ENCODE peak calls at places on chromosome 22, in seven cellular contexts. F is CD8-positive, alpha-beta T cell; M is SW 1271; X is central memory CD4-positive, alpha-beta T cell; W is M059J; G is posterior vena cava; S is stimulated activated CD8-positive, alpha-beta memory T cell treated with anti-CD3 and anti-CD28 coated beads, Interleukin-4, amount 100 ng/mL, for 1 hour. A is an unnamed sample.

GRCh38 chr22:17981497-17981896 is 42.9 kb downstream of the MICAL3 start:
- DNase-seq in M (no peak), F (no peak), X (no peak), S (no peak), G (no peak), W (no peak), A (no peak)

GRCh38 chr22:23132376-23133091 is 9.3 kb downstream of the RSPH14 start:
- DNase-seq in G (no peak), M (no peak), S (no peak), W (no peak), X (no peak), F (no peak), A (no peak)

GRCh38 chr22:36467042-36467810 is 14.2 kb downstream of the TXN2 start:
- DNase-seq in S (no peak), F (no peak), G (no peak), X (no peak), W (peak; percentile 95), M (no peak), A (no peak)

GRCh38 chr22:48844096-48844675 is 983.5 kb downstream of the BRD1 start:
- DNase-seq in F (no peak), X (no peak), S (no peak), M (no peak), W (no peak), G (peak; percentile 76), A (no peak)

GRCh38 chr22:50620861-50621490 is 7.0 kb downstream of the ARSA start:
- DNase-seq in W (no peak), X (peak; percentile 81), M (no peak), F (peak; percentile 55), G (no peak), S (peak; percentile 19), A (no peak)

GRCh38 chr22:31286360-31287255 is 5.7 kb downstream of the PIK3IP1 start:
- DNase-seq in S (no peak), F (peak; percentile 45), G (no peak), W (no peak), M (no peak), X (peak; percentile 86), A (no peak)

GRCh38 chr22:27970596-27971220 is 51.7 kb upstream of the PITPNB start:
- DNase-seq in M (no peak), G (no peak), X (no peak), F (no peak), W (no peak), S (no peak), A (no peak)

GRCh38 chr22:38798496-38798895 is 4.6 kb upstream of the DNAL4 start:
- DNase-seq in M (no peak), F (no peak), G (no peak), S (no peak), X (no peak), W (no peak), A (no peak)

GRCh38 chr22:46147061-46147460 is 3.3 kb upstream of the PPARA start:
- DNase-seq in M (no peak), S (no peak), F (no peak), G (peak; percentile 58), W (no peak), X (no peak), A (no peak)

GRCh38 chr22:40592352-40593113 is 44.0 kb downstream of the MRTFA start:
- DNase-seq in X (no peak), G (no peak), M (no peak), W (no peak), F (no peak), S (no peak), A (no peak)

GRCh38 chr22:50016308-50016987 is 3.9 kb upstream of the IL17REL start:
- DNase-seq in M (no peak), W (no peak), F (no peak), S (no peak), G (peak; percentile 67), X (no peak), A (no peak)

GRCh38 chr22:42769574-42770447 is 49.1 kb upstream of the A4GALT start:
- DNase-seq in W (peak; percentile 82), S (no peak), F (no peak), X (no peak), G (peak; percentile 86), M (no peak), A (no peak)

GRCh38 chr22:40638261-40638660 is 1.7 kb upstream of the MRTFA start:
- DNase-seq in F (no peak), M (no peak), G (no peak), W (no peak), X (no peak), S (no peak), A (no peak)

GRCh38 chr22:35749808-35750207 is 32.1 kb downstream of the APOL5 start:
- DNase-seq in M (no peak), S (no peak), F (no peak), G (no peak), X (no peak), W (no peak), A (no peak)

GRCh38 chr22:20980938-20981722 is 967 bp upstream of the LZTR1 start:
- DNase-seq in S (no peak), G (no peak), M (no peak), W (no peak), F (no peak), X (no peak), A (no peak)

GRCh38 chr22:20748820-20749428 is 25.0 kb upstream of the SERPIND1 start:
- DNase-seq in F (no peak), G (no peak), S (no peak), M (no peak), X (no peak), W (no peak), A (no peak)

GRCh38 chr22:32281092-32281491 is 25.9 kb upstream of the SLC5A4 start:
- DNase-seq in M (no peak), S (no peak), X (no peak), F (no peak), G (no peak), W (peak; percentile 57), A (no peak)

GRCh38 chr22:42437488-42438292 is 5.5 kb upstream of the NFAM1 start:
- DNase-seq in W (peak; percentile 70), M (peak; percentile 24), X (peak; percentile 78), F (peak; percentile 79), S (peak; percentile 75), G (peak; percentile 93), A (peak; percentile 39)

GRCh38 chr22:42902875-42903510 is 45.9 kb upstream of the ARFGAP3 start:
- DNase-seq in M (no peak), S (no peak), X (no peak), F (no peak), W (no peak), G (no peak), A (no peak)

GRCh38 chr22:48739348-48740085 is 1088.2 kb downstream of the BRD1 start:
- DNase-seq in M (no peak), G (peak; percentile 62), S (no peak), F (no peak), X (no peak), W (no peak), A (no peak)

A was measured in Panc1.